ENCODE peak calls at places on chromosomes 6 and 20, in nine cellular contexts. T is SW 1271, F is SJSA1, M is endothelial cell, U is memory B cell, S is GM18507, P is head of caudate nucleus, B is IMR-90, C is thyroid gland. D is an unnamed sample.

GRCh38 chr6:101541873-101542272 is 148.4 kb downstream of the GRIK2 start:
- DNase-seq in T (no peak), F (no peak), M (no peak), U (no peak), S (no peak), P (no peak), B (no peak), C (no peak), D (no peak)

GRCh38 chr20:16145919-16146318 is 427.3 kb downstream of the KIF16B start:
- DNase-seq in T (no peak), F (no peak), M (no peak), U (no peak), S (no peak), P (no peak), B (no peak), C (no peak), D (no peak)

GRCh38 chr20:37992802-37993538 is 40.3 kb downstream of the TTI1 start:
- DNase-seq in T (no peak), F (peak), M (no peak), U (peak), S (peak), P (no peak), B (peak), C (peak), D (peak)

GRCh38 chr6:1029196-1029595 is 282.7 kb upstream of the FOXQ1 start:
- DNase-seq in T (no peak), F (no peak), M (no peak), U (no peak), S (no peak), P (no peak), B (no peak), C (peak), D (peak)

GRCh38 chr6:119917186-119917585 is 567.6 kb upstream of the MAN1A1 start:
- DNase-seq in T (no peak), F (no peak), M (no peak), U (no peak), S (no peak), P (no peak), B (no peak), C (no peak), D (no peak)

GRCh38 chr6:19771753-19772336 is 65.3 kb upstream of the ID4 start:
- DNase-seq in T (no peak), F (no peak), M (no peak), U (no peak), S (no peak), P (peak), B (peak), C (no peak), D (no peak)

GRCh38 chr6:85329193-85329592 is 120.7 kb upstream of the NT5E start:
- DNase-seq in T (no peak), F (no peak), M (no peak), U (no peak), S (no peak), P (no peak), B (no peak), C (no peak), D (no peak)

GRCh38 chr6:99348220-99348822 is 1.2 kb downstream of the FAXC start:
- DNase-seq in T (no peak), F (peak), M (no peak), U (no peak), S (no peak), P (no peak), B (no peak), C (no peak), D (no peak)

GRCh38 chr6:169296622-169297021 is 43.0 kb upstream of the THBS2 start:
- DNase-seq in T (no peak), F (no peak), M (no peak), U (no peak), S (no peak), P (no peak), B (no peak), C (no peak), D (no peak)

GRCh38 chr20:33684533-33685327 is 1.5 kb downstream of the E2F1 start:
- DNase-seq in T (no peak), F (peak), M (no peak), U (no peak), S (no peak), P (no peak), B (no peak), C (no peak), D (no peak)

GRCh38 chr20:21361266-21361665 is 36.1 kb downstream of the NKX2-4 start:
- DNase-seq in T (no peak), F (no peak), M (no peak), U (no peak), S (no peak), P (no peak), B (peak), C (no peak), D (no peak)

GRCh38 chr20:46087161-46087560 is 2.6 kb downstream of the NCOA5 start:
- DNase-seq in T (no peak), F (no peak), M (no peak), U (no peak), S (no peak), P (no peak), B (peak), C (no peak), D (no peak)

D was measured in kidney glomerular epithelial cell.